ENCODE peak calls at places on chromosomes 4 and X, in ten cellular contexts. L, R, A, I, B, T, Y, P, W and V are unnamed samples.

GRCh38 chrX:56248492-56248891 is 16.3 kb downstream of the KLF8 start:
- DNase-seq in L (no peak), R (peak; percentile 48), A (peak; percentile 0), I (peak; percentile 40), B (no peak), T (no peak), Y (peak; percentile 18), P (no peak), W (peak; percentile 64), V (peak; percentile 42)

GRCh38 chr4:106421441-106422296 is 53.1 kb upstream of the GIMD1 start:
- DNase-seq in L (no peak), R (no peak), A (peak; percentile 71), I (no peak), B (no peak), T (no peak), Y (no peak), P (no peak), W (peak; percentile 60), V (no peak)

GRCh38 chr4:150600821-150601445 is 19.0 kb downstream of the MAB21L2 start:
- DNase-seq in L (no peak), R (no peak), A (no peak), I (no peak), B (no peak), T (no peak), Y (peak; percentile 62), P (no peak), W (no peak), V (no peak)

GRCh38 chr4:105060628-105061027 is 86.0 kb upstream of the TET2 start:
- DNase-seq in L (no peak), R (no peak), A (no peak), I (no peak), B (no peak), T (no peak), Y (no peak), P (no peak), W (peak; percentile 73), V (no peak)

GRCh38 chrX:131841496-131842410 is 181.3 kb upstream of the STK26 start:
- DNase-seq in L (peak; percentile 47), R (peak; percentile 40), A (no peak), I (no peak), B (no peak), T (no peak), Y (peak; percentile 19), P (no peak), W (peak; percentile 61), V (no peak)

GRCh38 chrX:104270916-104271512 is 16.3 kb upstream of the ESX1 start:
- DNase-seq in L (peak; percentile 27), R (peak; percentile 46), A (peak; percentile 7), I (no peak), B (peak; percentile 70), T (no peak), Y (peak; percentile 9), P (peak; percentile 17), W (peak; percentile 55), V (peak; percentile 42)

GRCh38 chrX:114077773-114078172 is 506.1 kb upstream of the HTR2C start:
- DNase-seq in L (no peak), R (no peak), A (no peak), I (no peak), B (no peak), T (no peak), Y (no peak), P (no peak), W (no peak), V (no peak)

GRCh38 chrX:25721564-25721963 is 416.6 kb upstream of the MAGEB18 start:
- DNase-seq in L (no peak), R (no peak), A (no peak), I (no peak), B (no peak), T (no peak), Y (no peak), P (no peak), W (peak; percentile 20), V (no peak)

GRCh38 chrX:86241547-86241946 is 93.3 kb downstream of the DACH2 start:
- DNase-seq in L (no peak), R (no peak), A (no peak), I (no peak), B (no peak), T (no peak), Y (no peak), P (no peak), W (no peak), V (no peak)

GRCh38 chrX:39953027-39953426 is 144.7 kb downstream of the BCOR start:
- DNase-seq in L (no peak), R (no peak), A (no peak), I (no peak), B (no peak), T (no peak), Y (no peak), P (no peak), W (no peak), V (no peak)

GRCh38 chr4:1723131-1723801 is 1.9 kb downstream of the TACC3 start:
- DNase-seq in L (no peak), R (no peak), A (no peak), I (no peak), B (no peak), T (no peak), Y (no peak), P (no peak), W (no peak), V (no peak)

GRCh38 chr4:1976416-1977352 is 32.1 kb downstream of the NELFA start:
- DNase-seq in L (no peak), R (no peak), A (no peak), I (no peak), B (peak; percentile 48), T (no peak), Y (no peak), P (no peak), W (no peak), V (no peak)

GRCh38 chrX:143788265-143788664 is 67.7 kb upstream of the SPANXN2 start:
- DNase-seq in L (peak; percentile 7), R (no peak), A (no peak), I (no peak), B (no peak), T (no peak), Y (peak; percentile 46), P (no peak), W (peak; percentile 49), V (no peak)